ENCODE peak calls at places on chromosomes 5 and 9, in five cellular contexts. U is transverse colon, E is HCT116, D is spleen, W is suprapubic skin. T is an unnamed sample.

GRCh38 chr5:67303356-67303755 is 106.8 kb upstream of the CD180 start:
- DNase-seq in U (no peak), E (no peak), D (no peak), W (no peak), T (no peak)

GRCh38 chr9:20356392-20357206 is 265.7 kb downstream of the MLLT3 start:
- DNase-seq in U (peak), E (peak), D (no peak), W (no peak), T (peak)

GRCh38 chr5:58335518-58335917 is 124.4 kb downstream of the PLK2 start:
- DNase-seq in U (no peak), E (peak), D (no peak), W (no peak), T (no peak)

GRCh38 chr5:67360047-67360446 is 163.4 kb upstream of the CD180 start:
- DNase-seq in U (no peak), E (no peak), D (no peak), W (no peak), T (no peak)

GRCh38 chr5:79235222-79235577 is 731 bp upstream of the JMY start:
- DNase-seq in U (no peak), E (no peak), D (no peak), W (no peak), T (no peak)

GRCh38 chr5:175658299-175659145 is 651 bp downstream of the HRH2 start:
- DNase-seq in U (no peak), E (no peak), D (peak), W (no peak), T (no peak)

GRCh38 chr9:108837530-108837929 is 18.3 kb downstream of the ACTL7B start:
- DNase-seq in U (no peak), E (no peak), D (no peak), W (no peak), T (no peak)

GRCh38 chr5:32984851-32985250 is 273.7 kb downstream of the NPR3 start:
- DNase-seq in U (no peak), E (no peak), D (no peak), W (no peak), T (no peak)

GRCh38 chr5:145509336-145510150 is 325.6 kb downstream of the PRELID2 start:
- DNase-seq in U (no peak), E (no peak), D (no peak), W (no peak), T (no peak)

GRCh38 chr5:10354048-10354872 is 765 bp downstream of the MARCHF6 start:
- DNase-seq in U (peak), E (no peak), D (no peak), W (no peak), T (peak)

GRCh38 chr5:87094833-87095232 is 172.8 kb upstream of the RASA1 start:
- DNase-seq in U (no peak), E (no peak), D (no peak), W (no peak), T (no peak)

GRCh38 chr5:35470866-35471265 is 146.8 kb upstream of the SPEF2 start:
- DNase-seq in U (no peak), E (no peak), D (no peak), W (no peak), T (no peak)

GRCh38 chr9:83032065-83032625 is 30.8 kb downstream of the RASEF start:
- DNase-seq in U (no peak), E (no peak), D (no peak), W (no peak), T (peak)

GRCh38 chr5:181028032-181028819 is 11.8 kb upstream of the BTNL9 start:
- DNase-seq in U (no peak), E (peak), D (peak), W (no peak), T (peak)

GRCh38 chr5:20678814-20679298 is 690.9 kb upstream of the CDH18 start:
- DNase-seq in U (no peak), E (no peak), D (no peak), W (no peak), T (no peak)

GRCh38 chr5:17132444-17133083 is 84.9 kb upstream of the BASP1 start:
- DNase-seq in U (no peak), E (no peak), D (no peak), W (no peak), T (no peak)

GRCh38 chr5:67293177-67293576 is 96.6 kb upstream of the CD180 start:
- DNase-seq in U (no peak), E (no peak), D (no peak), W (no peak), T (no peak)

GRCh38 chr5:112018846-112019245 is 261.9 kb upstream of the NREP start:
- DNase-seq in U (no peak), E (no peak), D (no peak), W (no peak), T (no peak)

GRCh38 chr9:98491778-98492177 is 217.0 kb downstream of the GABBR2 start:
- DNase-seq in U (no peak), E (no peak), D (no peak), W (peak), T (no peak)

GRCh38 chr9:84366683-84367082 is 26.1 kb upstream of the SLC28A3 start:
- DNase-seq in U (no peak), E (no peak), D (no peak), W (no peak), T (no peak)

GRCh38 chr5:28390341-28390740 is 1352.0 kb upstream of the CDH9 start:
- DNase-seq in U (no peak), E (no peak), D (no peak), W (no peak), T (no peak)

GRCh38 chr5:179777456-179777855 is 16.3 kb upstream of the LTC4S start:
- DNase-seq in U (no peak), E (no peak), D (peak), W (no peak), T (no peak)

GRCh38 chr5:179776413-179776938 is 17.3 kb upstream of the LTC4S start:
- DNase-seq in U (no peak), E (no peak), D (peak), W (no peak), T (no peak)

GRCh38 chr5:179779826-179780225 is 14.0 kb upstream of the LTC4S start:
- DNase-seq in U (no peak), E (no peak), D (peak), W (no peak), T (no peak)

GRCh38 chr5:179778591-179778990 is 15.2 kb upstream of the LTC4S start:
- DNase-seq in U (no peak), E (no peak), D (peak), W (no peak), T (no peak)

DNA sequence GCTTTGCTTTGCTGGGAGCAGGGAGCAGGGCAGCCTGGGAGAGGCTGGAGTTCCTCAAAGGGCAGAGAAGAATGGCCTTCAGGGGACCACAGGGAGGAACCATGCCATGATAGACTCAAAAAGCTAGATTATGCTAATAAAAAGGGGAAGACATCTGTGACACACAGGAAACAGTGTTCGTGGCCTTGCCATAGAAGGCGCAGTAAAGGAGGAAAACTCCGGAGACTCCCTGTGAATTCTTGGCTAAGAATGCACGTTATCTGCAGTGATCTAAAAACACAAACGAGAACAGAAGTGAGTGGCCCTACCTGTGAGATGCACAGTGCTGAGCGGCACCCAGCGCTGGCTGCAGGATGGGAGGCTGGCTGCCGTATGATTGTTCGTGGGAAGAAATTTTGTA is 15.9 kb upstream of the LTC4S start:
- DNase-seq in U (no peak), E (no peak), D (peak), W (no peak), T (no peak)
- TF ChIP-seq POLR2A in U (no peak), E (no peak), D (no peak), W (no peak), T (no peak)

GRCh38 chr9:115202960-115203751 is 85.2 kb upstream of the TNC start:
- DNase-seq in U (peak), E (no peak), D (no peak), W (no peak), T (no peak)
- TF ChIP-seq POLR2AphosphoS5 in U (peak), E (no peak), D (no peak), W (no peak), T (no peak)

DNA sequence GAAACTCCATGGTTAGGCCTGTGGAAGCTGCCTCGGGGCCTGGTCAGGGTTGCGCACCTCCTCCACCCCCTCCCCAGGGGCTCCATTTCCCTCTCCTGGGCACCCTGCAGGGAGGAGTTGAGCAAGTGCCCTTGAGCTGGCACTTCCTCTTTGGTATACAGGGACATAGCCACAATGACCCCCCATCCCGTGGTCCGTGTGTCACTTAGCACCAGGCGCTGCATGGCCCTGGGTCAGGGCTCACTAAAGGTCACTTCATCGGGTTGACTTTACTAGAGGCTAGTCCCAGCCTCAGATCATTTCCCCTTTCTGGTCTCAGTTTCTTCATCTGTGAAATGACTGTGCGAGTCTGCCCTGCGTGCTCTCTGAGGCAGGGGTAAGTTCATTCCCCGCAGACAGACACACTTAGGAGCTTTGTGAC is 16.1 kb downstream of the CXXC5 start:
- DNase-seq in U (no peak), E (no peak), D (peak), W (no peak), T (no peak)
- H3K27ac ChIP-seq in U (no peak), E (no peak), D (peak), W (no peak), T (peak)

GRCh38 chr9:136845465-136846261 is 3.4 kb downstream of the AJM1 start:
- DNase-seq in U (no peak), E (no peak), D (no peak), W (no peak), T (no peak)
- TF ChIP-seq POLR2A in U (no peak), E (no peak), D (no peak), W (no peak), T (no peak)

GRCh38 chr9:93129286-93129685 is 4.8 kb downstream of the NINJ1 start:
- DNase-seq in U (peak), E (no peak), D (peak), W (no peak), T (no peak)
- TF ChIP-seq POLR2AphosphoS5 in U (peak), E (no peak), D (peak), W (no peak), T (peak)

GRCh38 chr9:125511780-125512179 is 195.2 kb downstream of the MAPKAP1 start:
- DNase-seq in U (no peak), E (no peak), D (no peak), W (no peak), T (no peak)
- H3K27ac ChIP-seq in U (peak), E (no peak), D (peak), W (no peak), T (peak)

DNA sequence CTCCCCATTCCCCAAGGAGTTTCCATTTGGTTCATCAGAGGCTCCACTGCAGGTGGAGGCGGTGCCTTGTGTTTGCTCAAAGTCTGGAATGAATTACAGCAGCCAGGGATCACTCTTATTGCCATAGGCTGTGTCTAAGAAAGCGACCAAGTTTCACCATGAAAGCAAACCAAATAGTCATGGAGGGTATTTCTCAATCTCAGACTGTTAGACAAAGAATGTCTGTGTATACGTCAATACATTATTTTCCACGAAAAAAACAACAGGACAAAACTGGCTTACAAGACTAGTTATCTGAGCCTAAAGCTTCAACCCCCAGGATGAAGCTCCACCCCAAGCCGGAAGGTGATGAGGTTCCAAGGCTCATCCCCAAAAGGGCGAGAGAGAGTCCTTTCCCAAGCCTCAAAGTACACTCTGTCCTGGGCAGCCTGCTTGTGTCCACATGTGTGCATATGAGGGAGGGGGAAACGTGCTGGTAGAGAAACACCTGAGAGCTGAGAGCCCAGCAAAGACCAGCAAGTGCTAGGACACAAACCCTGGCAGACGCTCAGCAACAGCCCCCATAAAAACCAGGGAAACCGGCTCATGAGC is 4.3 kb downstream of the B4GALT1 start:
- DNase-seq in U (peak), E (no peak), D (no peak), W (peak), T (peak)
- TF ChIP-seq POLR2A in U (no peak), E (no peak), D (no peak), W (no peak), T (no peak)

T was measured in breast epithelium.